ENCODE peak calls at places on chromosomes 16 and 17, in five cellular contexts. Z, M, R, G and T are unnamed samples. For H3K4me1, the result is how much of the 10 kb centered on the place peaks cover.

GRCh38 chr17:53543363-53543927 is 279.3 kb upstream of the KIF2B start:
- DNase-seq in M (no peak), Z (no peak), G (no peak), R (no peak), T (no peak)

GRCh38 chr16:67163164-67163902 is 1.2 kb upstream of the HSF4 start:
- DNase-seq in M (no peak), Z (no peak), G (peak), R (peak), T (no peak)

GRCh38 chr16:79510879-79511278 is 89.7 kb downstream of the MAF start:
- DNase-seq in R (no peak), M (no peak), Z (no peak), G (no peak), T (no peak)

GRCh38 chr17:57369509-57369945 is 113.2 kb downstream of the MSI2 start:
- DNase-seq in M (no peak), G (no peak), R (no peak), Z (no peak), T (no peak)

GRCh38 chr16:49776085-49776501 is 79.8 kb downstream of the ZNF423 start:
- DNase-seq in G (peak), Z (no peak), M (no peak), R (no peak), T (no peak)

GRCh38 chr17:13074026-13074425 is 56.2 kb upstream of the ELAC2 start:
- DNase-seq in G (no peak), M (no peak), R (no peak), Z (no peak), T (no peak)

GRCh38 chr17:48051278-48051677 is 3.1 kb downstream of the NFE2L1 start:
- DNase-seq in M (no peak), G (no peak), R (no peak), Z (no peak), T (no peak)

GRCh38 chr17:72344613-72345012 is 223.8 kb downstream of the SOX9 start:
- DNase-seq in R (no peak), Z (no peak), M (no peak), G (no peak), T (no peak)

GRCh38 chr17:81317992-81318391 is 22.9 kb upstream of the SLC38A10 start:
- DNase-seq in M (no peak), Z (no peak), R (no peak), G (no peak), T (no peak)

GRCh38 chr17:71422968-71423367 is 697.9 kb upstream of the SOX9 start:
- DNase-seq in G (no peak), M (no peak), R (no peak), Z (no peak), T (no peak)

GRCh38 chr17:28745052-28745776 is 1.4 kb downstream of the TRAF4 start:
- DNase-seq in G (no peak), M (peak), Z (peak), R (no peak), T (peak)

GRCh38 chr17:35218901-35219300 is 24.0 kb upstream of the SLFN5 start:
- DNase-seq in M (no peak), G (no peak), R (no peak), Z (no peak), T (no peak)

GRCh38 chr17:56880571-56880970 is 33.3 kb downstream of the TRIM25 start:
- DNase-seq in Z (no peak), G (no peak), R (no peak), M (no peak), T (no peak)

GRCh38 chr17:47663997-47664941 is 14.6 kb downstream of the KPNB1 start:
- DNase-seq in M (peak), R (no peak), Z (peak), G (no peak), T (peak)

GRCh38 chr16:5071681-5072333 is at the start of gene ALG1:
- DNase-seq in Z (peak), G (peak), M (peak), R (peak), T (peak)

GRCh38 chr16:2742323-2743006 is 10.0 kb upstream of the SRRM2 start:
- DNase-seq in G (no peak), Z (no peak), R (no peak), M (no peak), T (no peak)

GRCh38 chr16:48123104-48123788 is 32.5 kb downstream of the ABCC12 start:
- DNase-seq in R (peak), Z (no peak), M (no peak), G (peak), T (peak)

GRCh38 chr17:56896217-56896967 is 17.5 kb downstream of the TRIM25 start:
- DNase-seq in R (no peak), M (no peak), G (no peak), Z (no peak), T (no peak)

GRCh38 chr16:7547736-7548135 is 215.1 kb downstream of the RBFOX1 start:
- DNase-seq in M (no peak), G (no peak), Z (no peak), R (no peak), T (no peak)

GRCh38 chr17:1197781-1198490 is 18.2 kb upstream of the ABR start:
- DNase-seq in G (peak), M (peak), R (no peak), Z (peak), T (peak)

GRCh38 chr17:57478433-57478832 is 222.1 kb downstream of the MSI2 start:
- DNase-seq in M (no peak), Z (no peak), R (no peak), G (no peak), T (no peak)

GRCh38 chr17:48056246-48056745 is 8.1 kb downstream of the NFE2L1 start:
- DNase-seq in G (no peak), Z (no peak), M (no peak), R (no peak), T (no peak)

GRCh38 chr16:1741553-1742165 is 29.7 kb downstream of the NME3 start:
- DNase-seq in M (no peak), Z (no peak), R (no peak), G (no peak), T (no peak)

GRCh38 chr17:15263206-15263579 is 1.9 kb downstream of the PMP22 start:
- DNase-seq in G (peak), R (no peak), M (no peak), Z (no peak), T (peak)

DNA sequence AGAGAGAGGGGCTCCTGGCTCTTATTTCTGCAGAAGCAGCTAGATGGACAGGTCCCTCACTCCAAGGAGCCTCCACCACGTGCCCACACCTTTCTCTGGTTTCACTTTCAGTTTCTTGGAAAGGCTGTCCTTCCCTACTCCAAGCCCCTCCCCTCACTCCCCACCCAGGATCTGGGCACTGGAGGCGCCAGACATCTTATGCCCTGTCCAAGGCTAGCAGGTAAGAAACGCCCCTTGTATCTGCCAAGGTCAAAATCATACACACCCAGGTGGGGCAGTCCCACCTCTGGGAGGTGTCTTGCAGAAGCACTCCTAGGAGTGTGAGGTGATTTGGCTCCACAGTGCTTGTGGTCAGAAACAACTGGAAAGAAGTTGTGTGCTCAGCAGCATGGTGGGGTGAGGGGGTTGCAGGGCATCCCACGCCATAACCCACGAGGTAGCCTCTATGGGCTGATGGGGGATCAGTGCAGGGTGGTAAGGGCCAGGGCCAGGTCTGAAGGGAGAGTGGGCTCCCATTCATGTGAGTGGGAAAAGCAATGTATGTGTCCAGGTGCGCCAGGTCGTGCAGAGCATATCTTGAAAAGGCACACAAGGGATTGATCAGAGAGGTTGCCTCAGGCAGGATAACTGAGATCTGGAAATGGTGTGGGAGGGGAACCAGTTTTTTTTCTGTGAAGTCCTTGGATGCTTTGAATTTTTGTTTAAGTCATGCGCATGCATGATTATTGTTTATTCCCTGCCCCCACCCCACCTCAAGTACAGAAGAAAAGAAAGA is 31.8 kb upstream of the PRM1 start:
- DNase-seq in M (no peak), R (no peak), G (no peak), Z (no peak), T (peak)
- H3K4me1 ChIP-seq in M (under half), R (under half), G (under half), Z (under half), T (under half)

GRCh38 chr17:38418693-38419507 is 9.4 kb upstream of the ARHGAP23 start:
- DNase-seq in R (no peak), M (no peak), G (no peak), Z (no peak), T (no peak)
- H3K4me3 ChIP-seq in R (no peak), M (no peak), G (peak), Z (no peak), T (no peak)

GRCh38 chr17:17180741-17181525 is 25.2 kb downstream of the PLD6 start:
- DNase-seq in G (no peak), M (no peak), Z (no peak), R (no peak), T (no peak)
- H3K4me1 ChIP-seq in G (under half), M (half or more), Z (half or more), R (under half), T (under half)

GRCh38 chr17:7129311-7129710 is 14.7 kb upstream of the ASGR2 start:
- DNase-seq in R (no peak), Z (no peak), G (no peak), M (no peak), T (no peak)
- H3K4me3 ChIP-seq in R (no peak), Z (no peak), G (no peak), M (no peak), T (no peak)

GRCh38 chr17:27519550-27519949 is 63.3 kb downstream of the KSR1 start:
- DNase-seq in M (no peak), G (no peak), R (no peak), Z (no peak), T (no peak)
- H3K4me1 ChIP-seq in M (under half), G (under half), R (under half), Z (under half), T (under half)

DNA sequence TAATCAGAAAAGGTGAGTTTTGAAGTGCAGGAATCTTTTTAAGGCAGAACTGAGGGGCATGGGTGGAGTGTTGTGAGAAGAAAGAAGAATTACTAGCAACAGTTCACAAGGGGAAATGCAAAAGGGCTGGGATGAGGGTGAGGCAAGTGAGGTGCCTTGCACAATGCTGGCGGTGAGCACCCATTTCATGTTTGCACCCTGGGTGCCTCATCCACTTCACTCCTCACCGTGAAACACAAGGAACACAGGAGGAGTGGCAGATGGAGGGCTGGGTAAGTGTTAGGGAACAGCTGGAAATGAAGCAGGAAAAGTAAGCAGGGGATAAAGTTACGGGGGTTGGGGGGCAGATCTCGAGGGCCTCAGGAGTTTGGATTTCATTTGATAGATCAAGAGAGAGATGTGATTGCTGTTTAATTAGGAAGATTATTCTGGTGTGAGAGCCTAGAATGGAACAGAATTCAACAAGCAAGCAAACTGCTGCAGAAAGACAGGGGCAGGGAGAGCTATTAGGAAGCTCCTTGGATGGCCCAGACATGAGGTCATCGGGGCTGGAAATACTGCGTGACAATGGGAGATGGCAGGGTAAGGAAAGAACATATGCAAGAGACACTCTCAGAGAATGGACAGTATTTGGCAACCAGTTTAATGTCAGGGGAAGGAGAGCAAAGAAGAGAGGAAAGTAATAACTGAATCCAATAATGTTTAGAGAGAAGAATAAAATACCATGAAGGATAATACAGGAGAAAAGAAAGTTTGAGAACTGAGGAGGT is 8.3 kb upstream of the HEATR6 start:
- DNase-seq in G (no peak), Z (no peak), R (no peak), M (no peak), T (no peak)
- H3K4me3 ChIP-seq in G (no peak), Z (no peak), R (no peak), M (no peak), T (no peak)

GRCh38 chr16:64238576-64238975 is 883.3 kb downstream of the CDH11 start:
- DNase-seq in G (no peak), M (no peak), Z (no peak), R (no peak), T (no peak)

GRCh38 chr16:64236351-64236750 is 885.5 kb downstream of the CDH11 start:
- DNase-seq in Z (no peak), R (no peak), G (no peak), M (no peak), T (no peak)

GRCh38 chr16:64234200-64234599 is 887.7 kb downstream of the CDH11 start:
- DNase-seq in G (peak), M (no peak), Z (no peak), R (no peak), T (no peak)
- H3K4me1 ChIP-seq in G (under half), M (under half), Z (under half), R (under half), T (under half)

GRCh38 chr17:32515677-32516383 is 29.0 kb downstream of the CDK5R1 start:
- DNase-seq in M (peak), Z (no peak), G (no peak), R (no peak), T (no peak)
- H3K4me3 ChIP-seq in M (no peak), Z (no peak), G (no peak), R (no peak), T (no peak)

DNA sequence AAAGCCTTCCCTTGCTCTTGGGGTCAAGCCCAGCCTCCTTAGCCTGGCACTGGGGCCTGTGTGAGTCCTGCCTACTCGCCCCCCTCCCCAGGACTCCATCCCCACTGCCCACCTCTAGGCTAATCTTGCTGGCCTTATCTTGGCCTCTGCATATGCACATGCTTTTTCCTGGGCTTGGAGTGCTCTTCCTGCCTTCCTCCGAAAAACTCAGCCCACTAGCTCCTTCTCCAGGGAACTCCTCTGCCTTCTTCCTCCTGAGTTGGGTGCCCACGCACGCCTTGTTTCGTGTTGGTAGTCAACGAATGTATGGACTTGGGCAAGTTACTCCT is 16.5 kb downstream of the TBX2 start:
- DNase-seq in R (peak), Z (no peak), M (no peak), G (no peak), T (no peak)
- H3K4me1 ChIP-seq in R (under half), Z (under half), M (under half), G (under half), T (under half)